ENCODE peak calls at places on chromosomes 12 and 14, in five cellular contexts. N is body of pancreas, U is right cardiac atrium, A is endodermal cell, B is testis. E is an unnamed sample. For H3K4me1, the result is how much of the 10 kb centered on the place peaks cover.

GRCh38 chr14:60724080-60724618 is at the start of gene SIX4:
- DNase-seq in N (peak), U (peak), A (peak), B (peak), E (peak)

GRCh38 chr12:116964004-116964739 is 53.4 kb downstream of the FBXW8 start:
- DNase-seq in N (no peak), U (no peak), A (peak), B (no peak), E (no peak)

GRCh38 chr12:47763481-47764344 is 5.0 kb upstream of the RAPGEF3 start:
- DNase-seq in N (no peak), U (no peak), A (no peak), B (no peak), E (no peak)

GRCh38 chr14:64324461-64325255 is 30.5 kb upstream of the ESR2 start:
- DNase-seq in N (no peak), U (no peak), A (no peak), B (no peak), E (no peak)

GRCh38 chr14:96761066-96761465 is 36.1 kb upstream of the VRK1 start:
- DNase-seq in N (no peak), U (no peak), A (no peak), B (no peak), E (no peak)

GRCh38 chr12:113064395-113065125 is 8.0 kb downstream of the DTX1 start:
- DNase-seq in N (no peak), U (no peak), A (no peak), B (no peak), E (no peak)

GRCh38 chr14:95875831-95876768 is 532 bp upstream of the TUNAR start:
- DNase-seq in N (no peak), U (no peak), A (peak), B (peak), E (no peak)

GRCh38 chr12:122955151-122955550 is 11.1 kb downstream of the ABCB9 start:
- DNase-seq in N (no peak), U (no peak), A (no peak), B (no peak), E (no peak)

GRCh38 chr14:93788557-93789365 is 476 bp upstream of the PRIMA1 start:
- DNase-seq in N (no peak), U (peak), A (peak), B (peak), E (no peak)

GRCh38 chr12:103855036-103855712 is 14.1 kb upstream of the NT5DC3 start:
- DNase-seq in N (no peak), U (no peak), A (no peak), B (no peak), E (no peak)

GRCh38 chr12:55721601-55722213 is 1.5 kb downstream of the RDH5 start:
- DNase-seq in N (no peak), U (peak), A (no peak), B (no peak), E (no peak)

GRCh38 chr14:74933925-74934435 is 10.9 kb upstream of the RPS6KL1 start:
- DNase-seq in N (no peak), U (no peak), A (no peak), B (no peak), E (no peak)

GRCh38 chr14:74326369-74327152 is 21.7 kb upstream of the VRTN start:
- DNase-seq in N (no peak), U (no peak), A (peak), B (no peak), E (no peak)

GRCh38 chr12:113208041-113208934 is 13.0 kb upstream of the TPCN1 start:
- DNase-seq in N (no peak), U (no peak), A (peak), B (no peak), E (peak)

GRCh38 chr12:89768586-89769482 is 60.2 kb upstream of the ATP2B1 start:
- DNase-seq in N (no peak), U (no peak), A (no peak), B (peak), E (no peak)

GRCh38 chr12:30692470-30692869 is 3.2 kb downstream of the IPO8 start:
- DNase-seq in N (no peak), U (no peak), A (no peak), B (no peak), E (no peak)

GRCh38 chr12:89861086-89861485 is 152.4 kb upstream of the ATP2B1 start:
- DNase-seq in N (no peak), U (no peak), A (no peak), B (no peak), E (no peak)

GRCh38 chr12:110224379-110225304 is 56.4 kb upstream of the ATP2A2 start:
- DNase-seq in N (peak), U (no peak), A (no peak), B (no peak), E (no peak)

GRCh38 chr12:25997401-25997973 is 39.0 kb downstream of the RASSF8 start:
- DNase-seq in N (no peak), U (no peak), A (no peak), B (no peak), E (no peak)

GRCh38 chr12:114238808-114239207 is 167.1 kb downstream of the TBX5 start:
- DNase-seq in N (no peak), U (peak), A (no peak), B (peak), E (no peak)

GRCh38 chr14:64937821-64938193 is 4.7 kb downstream of the GPX2 start:
- DNase-seq in N (no peak), U (no peak), A (peak), B (no peak), E (no peak)

GRCh38 chr12:57190037-57190436 is 26.6 kb upstream of the NXPH4 start:
- DNase-seq in N (no peak), U (no peak), A (no peak), B (peak), E (no peak)

GRCh38 chr14:51147183-51147582 is 52.3 kb upstream of the TRIM9 start:
- DNase-seq in N (no peak), U (no peak), A (no peak), B (no peak), E (no peak)

GRCh38 chr14:92121207-92121669 is 268 bp downstream of the NDUFB1 start:
- DNase-seq in N (peak), U (peak), A (no peak), B (peak), E (no peak)

GRCh38 chr12:54159140-54159539 is 29.6 kb downstream of the SMUG1 start:
- DNase-seq in N (peak), U (no peak), A (peak), B (peak), E (no peak)

GRCh38 chr12:124683330-124683662 is 115.9 kb upstream of the NCOR2 start:
- DNase-seq in N (no peak), U (no peak), A (peak), B (no peak), E (no peak)

GRCh38 chr14:76829650-76830421 is 3.6 kb downstream of the LRRC74A start:
- DNase-seq in N (peak), U (peak), A (no peak), B (peak), E (no peak)

GRCh38 chr14:100313045-100313400 is 6.8 kb upstream of the SLC25A29 start:
- DNase-seq in N (no peak), U (no peak), A (no peak), B (no peak), E (no peak)

GRCh38 chr12:58105225-58106119 is 164.1 kb downstream of the ATP23 start:
- DNase-seq in N (no peak), U (no peak), A (peak), B (no peak), E (no peak)

GRCh38 chr12:131044136-131044535 is 90.4 kb downstream of the ADGRD1 start:
- DNase-seq in N (no peak), U (no peak), A (no peak), B (no peak), E (no peak)
- H3K27ac ChIP-seq in N (no peak), U (no peak), A (no peak), B (no peak), E (no peak)

GRCh38 chr14:31439554-31439953 is 17.8 kb downstream of the DTD2 start:
- DNase-seq in N (no peak), U (no peak), A (no peak), B (no peak), E (no peak)

GRCh38 chr14:31445703-31446102 is 11.6 kb downstream of the DTD2 start:
- DNase-seq in N (no peak), U (no peak), A (no peak), B (no peak), E (no peak)

GRCh38 chr14:31440280-31440679 is 17.0 kb downstream of the DTD2 start:
- DNase-seq in N (no peak), U (no peak), A (no peak), B (no peak), E (no peak)

GRCh38 chr14:31442284-31442683 is 15.0 kb downstream of the DTD2 start:
- DNase-seq in N (no peak), U (no peak), A (no peak), B (no peak), E (no peak)

DNA sequence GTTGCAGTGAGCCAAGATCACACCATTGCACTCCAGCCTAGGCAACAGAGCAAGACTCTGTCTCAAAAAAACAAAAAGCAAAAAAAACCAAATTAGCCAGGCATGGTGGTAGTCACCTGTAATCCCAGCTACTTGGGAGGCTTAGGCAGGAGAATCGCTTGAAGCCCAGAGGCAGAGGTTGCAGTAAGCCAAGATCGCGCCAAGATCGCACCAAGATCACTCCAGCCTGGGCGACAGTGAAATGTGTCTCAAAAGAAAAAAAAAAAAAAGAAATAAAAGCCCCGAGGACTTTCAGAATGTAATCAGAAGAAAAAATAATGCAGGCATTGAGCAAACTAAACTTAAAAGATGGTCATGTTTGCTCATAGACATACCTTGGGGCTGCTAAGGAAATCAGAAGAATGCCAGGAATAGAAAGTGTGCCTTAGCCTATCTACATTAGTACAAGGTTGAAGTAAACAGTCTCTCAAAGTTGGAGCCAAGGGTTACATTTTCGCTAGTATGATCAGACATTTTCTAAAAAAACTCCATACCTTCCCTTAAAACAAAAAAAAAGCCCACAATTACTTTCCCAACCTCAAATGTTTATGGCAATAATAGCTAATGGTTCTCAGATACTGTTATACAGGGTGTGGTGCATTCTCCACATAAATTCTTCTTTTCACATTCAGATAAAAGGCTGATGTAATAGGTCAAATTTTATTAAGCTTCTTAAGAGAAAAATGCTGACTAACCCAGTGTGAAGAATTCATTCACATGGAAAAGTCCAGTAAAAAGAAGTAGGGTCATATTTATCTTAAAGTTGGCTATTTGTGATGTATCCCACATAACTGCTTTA is 15.8 kb downstream of the DTD2 start:
- DNase-seq in N (no peak), U (no peak), A (no peak), B (no peak), E (no peak)
- H3K4me1 ChIP-seq in N (under half), U (under half), A (under half), B (under half), E (under half)

GRCh38 chr14:62117718-62118164 is 355.5 kb downstream of the SNAPC1 start:
- DNase-seq in N (no peak), U (no peak), A (no peak), B (no peak), E (no peak)

GRCh38 chr14:62118461-62118860 is 356.2 kb downstream of the SNAPC1 start:
- DNase-seq in N (no peak), U (no peak), A (no peak), B (no peak), E (no peak)

GRCh38 chr14:62118871-62119270 is 356.7 kb downstream of the SNAPC1 start:
- DNase-seq in N (peak), U (no peak), A (no peak), B (no peak), E (no peak)

DNA sequence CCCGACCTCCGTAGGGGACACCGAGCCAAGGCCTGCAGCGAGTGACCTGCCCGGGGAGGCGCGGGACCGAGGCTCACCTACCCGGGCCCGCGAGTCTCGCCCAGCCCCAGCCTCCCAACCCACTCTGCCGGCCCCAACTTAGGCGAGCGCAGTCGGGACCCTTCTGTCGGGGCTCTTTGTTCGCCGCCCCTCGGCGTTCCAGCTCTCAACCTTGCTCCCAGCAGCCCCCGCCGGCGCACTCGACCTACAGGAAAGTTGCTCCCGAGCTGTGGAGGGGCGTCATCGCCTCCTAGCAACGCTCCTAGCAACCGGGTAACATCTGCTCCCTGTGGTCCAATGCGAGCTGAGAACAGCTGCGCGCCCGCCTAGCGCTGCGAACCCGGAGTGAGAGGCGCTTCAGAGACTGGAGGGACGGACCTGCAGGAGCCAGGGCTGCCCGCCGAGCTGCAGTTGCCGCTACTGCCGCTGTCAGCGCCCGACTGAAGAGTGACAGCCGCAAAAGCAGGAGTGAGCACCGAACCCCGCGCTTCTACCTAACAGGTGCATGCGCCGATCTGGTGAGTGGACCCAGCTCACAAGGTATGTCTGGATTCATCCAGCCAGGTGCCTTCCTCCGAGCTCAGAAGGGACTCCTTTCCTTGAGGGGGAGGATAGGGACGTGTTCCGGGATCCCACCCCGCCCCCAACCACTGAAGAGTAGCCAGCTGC is 354.9 kb downstream of the SNAPC1 start:
- DNase-seq in N (peak), U (peak), A (peak), B (peak), E (peak)
- H3K4me3 ChIP-seq in N (no peak), U (peak), A (peak), B (peak), E (peak)

DNA sequence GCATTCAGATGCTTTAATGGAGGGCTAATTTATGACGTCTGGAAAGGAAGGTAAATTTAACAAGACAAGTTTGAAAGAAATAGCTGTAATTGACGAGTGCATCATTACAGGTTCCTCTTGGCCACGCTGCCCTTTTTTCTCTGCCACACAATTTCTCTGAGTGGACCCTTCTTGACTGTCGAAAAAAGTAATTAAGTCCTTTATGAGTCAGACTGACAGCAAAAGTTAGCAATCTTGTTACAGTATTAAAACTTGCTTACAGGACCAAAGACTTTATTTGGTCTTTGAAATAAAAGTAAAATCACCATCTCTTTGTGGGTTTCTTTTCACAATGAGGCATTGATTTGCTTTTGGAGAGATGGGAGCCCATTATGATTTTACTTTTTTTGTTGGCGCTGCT is 42.6 kb downstream of the SAMD4A start:
- DNase-seq in N (no peak), U (no peak), A (no peak), B (no peak), E (no peak)
- H3K27ac ChIP-seq in N (no peak), U (no peak), A (no peak), B (no peak), E (no peak)

GRCh38 chr12:12909228-12909994 is 18.0 kb downstream of the GPRC5A start:
- DNase-seq in N (no peak), U (peak), A (no peak), B (no peak), E (no peak)
- H3K4me1 ChIP-seq in N (under half), U (under half), A (under half), B (under half), E (under half)

GRCh38 chr12:98896938-98897337 is 251.8 kb downstream of the APAF1 start:
- DNase-seq in N (no peak), U (no peak), A (peak), B (no peak), E (no peak)

GRCh38 chr12:98893126-98893525 is 248.0 kb downstream of the APAF1 start:
- DNase-seq in N (peak), U (no peak), A (no peak), B (no peak), E (no peak)

GRCh38 chr12:98895086-98895651 is 250.1 kb downstream of the APAF1 start:
- DNase-seq in N (peak), U (no peak), A (peak), B (peak), E (no peak)

GRCh38 chr12:98893601-98894411 is 248.7 kb downstream of the APAF1 start:
- DNase-seq in N (no peak), U (no peak), A (peak), B (no peak), E (no peak)

GRCh38 chr12:98894412-98895085 is 249.5 kb downstream of the APAF1 start:
- DNase-seq in N (peak), U (no peak), A (peak), B (no peak), E (no peak)
- H3K4me3 ChIP-seq in N (no peak), U (peak), A (peak), B (peak), E (no peak)

GRCh38 chr12:52872644-52873384 is 24.0 kb upstream of the KRT78 start:
- DNase-seq in N (no peak), U (no peak), A (no peak), B (no peak), E (no peak)
- H3K27ac ChIP-seq in N (peak), U (no peak), A (no peak), B (no peak), E (no peak)

DNA sequence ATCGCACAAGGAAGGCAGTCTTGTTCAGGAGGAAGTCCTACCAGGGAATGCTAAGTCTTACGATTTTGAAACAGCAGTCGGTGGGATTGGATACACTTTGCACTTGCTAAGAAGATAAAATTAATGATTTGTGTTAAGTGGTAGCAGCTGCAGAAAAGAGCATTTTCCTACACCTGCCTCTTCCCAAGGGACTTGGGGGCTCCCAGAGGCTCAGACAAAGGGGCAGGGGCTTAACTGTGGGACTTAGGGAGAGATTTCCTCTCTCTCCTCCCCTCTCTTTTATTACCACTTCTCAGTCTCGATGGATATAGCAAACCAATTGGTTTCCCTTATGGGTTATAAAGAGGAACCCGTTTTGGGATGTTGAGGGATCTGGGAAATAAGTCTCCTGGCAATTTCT is 175.2 kb downstream of the NRXN3 start:
- DNase-seq in N (no peak), U (no peak), A (no peak), B (no peak), E (no peak)
- H3K4me1 ChIP-seq in N (under half), U (under half), A (under half), B (under half), E (under half)

GRCh38 chr12:107653519-107653918 is 32.1 kb upstream of the PWP1 start:
- DNase-seq in N (no peak), U (no peak), A (no peak), B (no peak), E (no peak)

GRCh38 chr12:107654866-107655265 is 30.7 kb upstream of the PWP1 start:
- DNase-seq in N (no peak), U (no peak), A (no peak), B (no peak), E (no peak)

GRCh38 chr12:107656302-107656701 is 29.3 kb upstream of the PWP1 start:
- DNase-seq in N (no peak), U (no peak), A (no peak), B (no peak), E (no peak)

GRCh38 chr12:107657133-107657532 is 28.5 kb upstream of the PWP1 start:
- DNase-seq in N (no peak), U (no peak), A (no peak), B (no peak), E (no peak)

DNA sequence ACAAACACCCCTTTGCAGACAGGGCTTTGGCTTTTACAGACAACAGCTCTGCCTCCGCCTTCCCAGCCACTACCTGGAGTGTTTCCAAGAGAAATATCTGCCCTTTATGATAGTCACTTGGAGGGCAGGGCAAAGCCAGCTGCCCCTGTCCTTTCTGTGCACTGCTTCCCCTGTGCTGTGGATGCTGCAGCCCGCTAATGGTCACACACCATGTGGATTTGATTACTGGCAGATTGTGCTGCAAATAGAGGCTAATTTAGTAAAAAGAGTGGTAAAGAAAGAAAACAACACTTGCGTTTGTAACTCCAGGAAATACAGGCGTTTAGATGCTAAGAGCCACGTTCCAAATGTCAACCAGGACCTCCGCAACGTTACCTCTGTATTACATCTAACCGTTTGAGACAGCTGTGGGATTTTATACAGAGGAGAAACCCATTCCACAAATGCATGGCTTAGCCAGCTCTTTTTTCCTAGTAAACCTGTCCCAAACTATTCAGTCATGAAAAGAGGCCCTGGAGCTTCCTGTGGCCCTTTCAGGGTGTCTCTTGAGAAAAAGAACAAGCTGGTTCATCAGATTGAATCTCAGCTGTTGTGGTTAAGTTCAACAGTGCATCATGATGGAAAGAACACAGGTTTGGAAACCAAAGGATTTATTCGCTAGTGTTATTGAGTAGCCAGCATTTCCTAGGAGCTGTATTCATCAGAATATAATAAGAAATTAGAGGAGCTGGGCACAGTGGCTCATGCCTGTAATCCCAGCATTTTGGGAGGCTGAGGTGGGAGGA is 30.1 kb upstream of the PWP1 start:
- DNase-seq in N (no peak), U (no peak), A (peak), B (no peak), E (no peak)
- H3K4me3 ChIP-seq in N (no peak), U (no peak), A (no peak), B (no peak), E (no peak)